ENCODE peak calls at places on chromosomes 5 and 9, in eight cellular contexts. Q, D, O, Y, Z, S, T and V are unnamed samples.

GRCh38 chr9:99057665-99058625 is 47.0 kb upstream of the TGFBR1 start:
- DNase-seq in Q (peak; percentile 56), D (peak; percentile 90), O (peak; percentile 69), Y (peak; percentile 80), Z (peak; percentile 63), S (peak; percentile 43), T (peak; percentile 33), V (no peak)

GRCh38 chr9:126809068-126809467 is 4.2 kb downstream of the ZBTB43 start:
- DNase-seq in Q (no peak), D (no peak), O (no peak), Y (no peak), Z (no peak), S (no peak), T (no peak), V (no peak)

GRCh38 chr9:4836676-4837075 is 43.9 kb downstream of the RCL1 start:
- DNase-seq in Q (no peak), D (no peak), O (no peak), Y (no peak), Z (no peak), S (no peak), T (no peak), V (no peak)

GRCh38 chr9:21862871-21863270 is 60.4 kb downstream of the MTAP start:
- DNase-seq in Q (no peak), D (no peak), O (no peak), Y (no peak), Z (no peak), S (no peak), T (no peak), V (no peak)

GRCh38 chr5:51466214-51466613 is 83.0 kb downstream of the ISL1 start:
- DNase-seq in Q (no peak), D (no peak), O (no peak), Y (no peak), Z (no peak), S (no peak), T (no peak), V (no peak)

GRCh38 chr5:97915101-97915500 is 732.1 kb upstream of the RIOK2 start:
- DNase-seq in Q (no peak), D (no peak), O (no peak), Y (no peak), Z (no peak), S (no peak), T (no peak), V (no peak)

GRCh38 chr9:14428781-14429230 is 114.9 kb upstream of the NFIB start:
- DNase-seq in Q (no peak), D (no peak), O (no peak), Y (no peak), Z (peak; percentile 69), S (no peak), T (peak; percentile 33), V (peak; percentile 84)

GRCh38 chr5:65126192-65126591 is 355.5 kb downstream of the ADAMTS6 start:
- DNase-seq in Q (no peak), D (no peak), O (no peak), Y (no peak), Z (no peak), S (no peak), T (no peak), V (no peak)

GRCh38 chr9:91682806-91683205 is 259.2 kb upstream of the NFIL3 start:
- DNase-seq in Q (peak; percentile 55), D (no peak), O (no peak), Y (no peak), Z (no peak), S (no peak), T (no peak), V (peak; percentile 56)

GRCh38 chr9:109483771-109484442 is 14.2 kb downstream of the PTPN3 start:
- DNase-seq in Q (no peak), D (no peak), O (no peak), Y (no peak), Z (no peak), S (no peak), T (no peak), V (no peak)

GRCh38 chr5:171483453-171484177 is 64.2 kb downstream of the FGF18 start:
- DNase-seq in Q (no peak), D (no peak), O (no peak), Y (no peak), Z (peak; percentile 88), S (no peak), T (no peak), V (peak; percentile 88)

GRCh38 chr5:79843450-79844388 is 147.3 kb downstream of the MTX3 start:
- DNase-seq in Q (no peak), D (no peak), O (no peak), Y (no peak), Z (no peak), S (no peak), T (no peak), V (peak; percentile 36)

GRCh38 chr5:54455413-54456157 is at the start of gene HSPB3:
- DNase-seq in Q (peak; percentile 93), D (no peak), O (no peak), Y (no peak), Z (no peak), S (peak; percentile 79), T (peak; percentile 30), V (peak; percentile 76)

GRCh38 chr9:35935755-35936509 is 22.0 kb downstream of the OR2S2 start:
- DNase-seq in Q (peak; percentile 52), D (no peak), O (no peak), Y (no peak), Z (no peak), S (peak; percentile 64), T (no peak), V (no peak)

GRCh38 chr5:127650022-127650421 is 1.1 kb downstream of the CTXN3 start:
- DNase-seq in Q (no peak), D (no peak), O (no peak), Y (no peak), Z (no peak), S (no peak), T (no peak), V (no peak)

GRCh38 chr9:121267689-121268597 is at the start of gene GSN:
- DNase-seq in Q (no peak), D (peak; percentile 56), O (peak; percentile 36), Y (peak; percentile 71), Z (peak; percentile 82), S (no peak), T (peak; percentile 49), V (no peak)

GRCh38 chr5:17219006-17219422 is 1.6 kb downstream of the BASP1 start:
- DNase-seq in Q (no peak), D (no peak), O (no peak), Y (no peak), Z (no peak), S (no peak), T (no peak), V (no peak)

GRCh38 chr9:15357050-15357653 is 50.1 kb upstream of the TTC39B start:
- DNase-seq in Q (no peak), D (peak; percentile 65), O (peak; percentile 38), Y (no peak), Z (no peak), S (no peak), T (no peak), V (no peak)

GRCh38 chr5:18533137-18533536 is 898.9 kb downstream of the TAF11L14 start:
- DNase-seq in Q (no peak), D (no peak), O (no peak), Y (no peak), Z (no peak), S (no peak), T (no peak), V (no peak)

GRCh38 chr5:103674739-103675138 is 112.2 kb upstream of the NUDT12 start:
- DNase-seq in Q (no peak), D (no peak), O (no peak), Y (no peak), Z (no peak), S (no peak), T (no peak), V (no peak)

GRCh38 chr5:124655211-124655880 is 91.1 kb downstream of the ZNF608 start:
- DNase-seq in Q (no peak), D (no peak), O (no peak), Y (no peak), Z (no peak), S (no peak), T (peak; percentile 82), V (no peak)

GRCh38 chr5:174723315-174723978 is 935 bp upstream of the MSX2 start:
- DNase-seq in Q (no peak), D (no peak), O (no peak), Y (no peak), Z (no peak), S (no peak), T (no peak), V (no peak)

GRCh38 chr5:148268556-148268955 is at the start of gene SPINK13:
- DNase-seq in Q (peak; percentile 71), D (no peak), O (no peak), Y (no peak), Z (peak; percentile 23), S (no peak), T (peak; percentile 30), V (peak; percentile 61)

GRCh38 chr5:53983568-53984465 is 326.6 kb downstream of the ARL15 start:
- DNase-seq in Q (peak; percentile 60), D (no peak), O (no peak), Y (no peak), Z (no peak), S (peak; percentile 63), T (no peak), V (no peak)

GRCh38 chr9:23962101-23962500 is 136.1 kb upstream of the ELAVL2 start:
- DNase-seq in Q (no peak), D (no peak), O (no peak), Y (no peak), Z (no peak), S (no peak), T (no peak), V (no peak)

GRCh38 chr5:73564644-73565165 is 734 bp downstream of the ANKRA2 start:
- DNase-seq in Q (no peak), D (no peak), O (no peak), Y (no peak), Z (no peak), S (no peak), T (peak; percentile 2), V (no peak)

GRCh38 chr5:43019615-43020293 is 20.4 kb downstream of the ANXA2R start:
- DNase-seq in Q (no peak), D (peak; percentile 72), O (peak; percentile 87), Y (peak; percentile 86), Z (no peak), S (no peak), T (peak; percentile 94), V (no peak)

GRCh38 chr9:89746385-89747116 is 141.7 kb downstream of the GADD45G start:
- DNase-seq in Q (no peak), D (no peak), O (no peak), Y (no peak), Z (peak; percentile 34), S (no peak), T (no peak), V (peak; percentile 73)

GRCh38 chr9:92663951-92664350 is 6.0 kb downstream of the IPPK start:
- DNase-seq in Q (no peak), D (no peak), O (no peak), Y (no peak), Z (no peak), S (no peak), T (no peak), V (no peak)

GRCh38 chr9:106619211-106619610 is 243.8 kb upstream of the ZNF462 start:
- DNase-seq in Q (no peak), D (no peak), O (no peak), Y (no peak), Z (no peak), S (no peak), T (no peak), V (no peak)

GRCh38 chr9:134438204-134438788 is 112.0 kb downstream of the RXRA start:
- DNase-seq in Q (no peak), D (no peak), O (no peak), Y (no peak), Z (no peak), S (no peak), T (no peak), V (no peak)

GRCh38 chr9:86947146-86948081 is at the start of gene GAS1:
- DNase-seq in Q (peak; percentile 97), D (peak; percentile 10), O (peak; percentile 18), Y (peak; percentile 75), Z (peak; percentile 90), S (peak; percentile 87), T (peak; percentile 75), V (peak; percentile 94)

GRCh38 chr9:68709291-68709970 is 4.4 kb downstream of the PIP5K1B start:
- DNase-seq in Q (no peak), D (no peak), O (no peak), Y (no peak), Z (no peak), S (no peak), T (no peak), V (no peak)

GRCh38 chr5:111755942-111756353 is 1.0 kb downstream of the NREP start:
- DNase-seq in Q (no peak), D (peak; percentile 21), O (no peak), Y (no peak), Z (no peak), S (no peak), T (no peak), V (no peak)